ENCODE peak calls at places on chromosomes 5 and 9, in six cellular contexts. Y is A549; Z is anterior cingulate cortex; O is stimulated activated CD4-positive, alpha-beta T cell treated with anti-CD3 and anti-CD28 coated beads, Interleukin-1b, Interleukin-23, amount 100 ng/mL, for 4 hours; C is ovary; B is uterus. T is an unnamed sample.

GRCh38 chr9:77847626-77848025 is 184.0 kb downstream of the GNAQ start:
- DNase-seq in Y (no peak), Z (no peak), O (no peak), C (no peak), B (no peak), T (no peak)

GRCh38 chr5:96336351-96336985 is 96.6 kb downstream of the PCSK1 start:
- DNase-seq in Y (peak; percentile 48), Z (peak; percentile 70), O (peak; percentile 54), C (peak; percentile 39), B (peak; percentile 65), T (peak; percentile 92)

GRCh38 chr9:106075568-106075967 is 381.2 kb downstream of the TMEM38B start:
- DNase-seq in Y (no peak), Z (no peak), O (no peak), C (no peak), B (no peak), T (no peak)

GRCh38 chr5:107284822-107285510 is 385.8 kb downstream of the EFNA5 start:
- DNase-seq in Y (no peak), Z (no peak), O (no peak), C (no peak), B (no peak), T (peak; percentile 93)

GRCh38 chr9:74555015-74555414 is 57.9 kb downstream of the RORB start:
- DNase-seq in Y (no peak), Z (peak; percentile 8), O (no peak), C (no peak), B (no peak), T (no peak)

GRCh38 chr5:174937201-174938130 is 213.1 kb downstream of the MSX2 start:
- DNase-seq in Y (no peak), Z (no peak), O (no peak), C (no peak), B (no peak), T (no peak)

GRCh38 chr5:52177193-52177592 is 610.5 kb upstream of the ITGA1 start:
- DNase-seq in Y (no peak), Z (no peak), O (no peak), C (no peak), B (no peak), T (no peak)

GRCh38 chr5:42403236-42403635 is 20.0 kb upstream of the GHR start:
- DNase-seq in Y (no peak), Z (no peak), O (no peak), C (no peak), B (no peak), T (no peak)

GRCh38 chr5:36726767-36727166 is 120.4 kb downstream of the SLC1A3 start:
- DNase-seq in Y (no peak), Z (no peak), O (no peak), C (no peak), B (no peak), T (no peak)

GRCh38 chr5:31605920-31606319 is 33.0 kb upstream of the PDZD2 start:
- DNase-seq in Y (no peak), Z (peak; percentile 4), O (no peak), C (no peak), B (no peak), T (no peak)

GRCh38 chr5:1217596-1218206 is 7.5 kb upstream of the SLC6A18 start:
- DNase-seq in Y (no peak), Z (no peak), O (no peak), C (no peak), B (no peak), T (no peak)

GRCh38 chr5:92927291-92927778 is 653.7 kb downstream of the NR2F1-AS1 start:
- DNase-seq in Y (no peak), Z (peak; percentile 22), O (no peak), C (no peak), B (no peak), T (peak; percentile 72)

GRCh38 chr5:171424726-171425125 is 5.3 kb downstream of the FGF18 start:
- DNase-seq in Y (no peak), Z (no peak), O (no peak), C (peak; percentile 1), B (no peak), T (no peak)

GRCh38 chr9:127633216-127633615 is 21.1 kb downstream of the STXBP1 start:
- DNase-seq in Y (no peak), Z (no peak), O (no peak), C (no peak), B (no peak), T (no peak)

GRCh38 chr5:181120311-181120710 is 10.7 kb downstream of the OR2V1 start:
- DNase-seq in Y (no peak), Z (no peak), O (no peak), C (no peak), B (no peak), T (peak; percentile 9)

GRCh38 chr9:136213733-136214132 is 8.8 kb upstream of the LHX3 start:
- DNase-seq in Y (no peak), Z (no peak), O (no peak), C (no peak), B (no peak), T (no peak)

GRCh38 chr9:95272830-95273229 is 44.7 kb downstream of the FANCC start:
- DNase-seq in Y (no peak), Z (no peak), O (no peak), C (no peak), B (no peak), T (no peak)

GRCh38 chr9:95018099-95018927 is 291.8 kb downstream of the AOPEP start:
- DNase-seq in Y (peak; percentile 65), Z (no peak), O (no peak), C (no peak), B (no peak), T (peak; percentile 97)

GRCh38 chr9:3863114-3863528 is 337.3 kb upstream of the RFX3 start:
- DNase-seq in Y (peak; percentile 59), Z (peak; percentile 26), O (no peak), C (no peak), B (no peak), T (peak; percentile 83)

GRCh38 chr9:124574944-124575343 is 67.7 kb upstream of the NR5A1 start:
- DNase-seq in Y (no peak), Z (no peak), O (no peak), C (no peak), B (no peak), T (peak; percentile 86)

GRCh38 chr9:37061763-37062162 is 27.7 kb upstream of the PAX5 start:
- DNase-seq in Y (no peak), Z (no peak), O (no peak), C (no peak), B (no peak), T (peak; percentile 68)

GRCh38 chr5:171783051-171783450 is 2.6 kb upstream of the SMIM23 start:
- DNase-seq in Y (no peak), Z (no peak), O (no peak), C (no peak), B (no peak), T (no peak)

GRCh38 chr5:154776167-154776566 is 21.0 kb downstream of the LARP1 start:
- DNase-seq in Y (no peak), Z (no peak), O (no peak), C (no peak), B (no peak), T (no peak)

GRCh38 chr5:126477281-126477680 is 54.1 kb downstream of the GRAMD2B start:
- DNase-seq in Y (no peak), Z (no peak), O (no peak), C (no peak), B (no peak), T (no peak)

GRCh38 chr5:73437126-73438047 is 11.2 kb downstream of the FOXD1 start:
- DNase-seq in Y (peak; percentile 88), Z (no peak), O (no peak), C (no peak), B (no peak), T (peak; percentile 54)

GRCh38 chr5:115392611-115393010 is 96.2 kb upstream of the CCDC112 start:
- DNase-seq in Y (no peak), Z (no peak), O (no peak), C (no peak), B (no peak), T (no peak)

GRCh38 chr5:1781726-1782384 is 17.8 kb downstream of the MRPL36 start:
- DNase-seq in Y (no peak), Z (no peak), O (no peak), C (no peak), B (no peak), T (no peak)

GRCh38 chr9:129166962-129167557 is 11.0 kb downstream of the IER5L start:
- DNase-seq in Y (peak; percentile 97), Z (no peak), O (no peak), C (peak; percentile 76), B (peak; percentile 79), T (peak; percentile 65)

GRCh38 chr5:168489059-168489458 is 2.8 kb downstream of the RARS1 start:
- DNase-seq in Y (no peak), Z (no peak), O (no peak), C (no peak), B (no peak), T (no peak)

GRCh38 chr5:66807743-66808142 is 211.6 kb downstream of the MAST4 start:
- DNase-seq in Y (peak; percentile 66), Z (peak; percentile 38), O (no peak), C (no peak), B (peak; percentile 41), T (peak; percentile 74)

GRCh38 chr9:78601957-78602565 is 305.1 kb downstream of the PSAT1 start:
- DNase-seq in Y (no peak), Z (peak; percentile 6), O (no peak), C (no peak), B (no peak), T (peak; percentile 43)